ENCODE peak calls at places on chromosomes 1 and 21, in nine cellular contexts. H, L, T, F, S, J, Q, I and A are unnamed samples. For H3K27me3, the result is how much of the 10 kb centered on the place peaks cover.

GRCh38 chr1:197783510-197783948 is 8.2 kb upstream of the DENND1B start:
- DNase-seq in H (no peak), L (no peak), T (no peak), F (no peak), S (no peak), J (no peak), Q (no peak), I (no peak), A (no peak)

GRCh38 chr1:184752656-184753055 is 2.0 kb downstream of the EDEM3 start:
- DNase-seq in H (no peak), L (no peak), T (no peak), F (no peak), S (no peak), J (no peak), Q (no peak), I (no peak), A (no peak)

GRCh38 chr1:20739225-20739624 is 6.7 kb upstream of the SH2D5 start:
- DNase-seq in H (no peak), L (peak), T (no peak), F (no peak), S (no peak), J (no peak), Q (no peak), I (no peak), A (no peak)

GRCh38 chr1:115669002-115669673 is 27.4 kb downstream of the VANGL1 start:
- DNase-seq in H (no peak), L (peak), T (no peak), F (no peak), S (no peak), J (no peak), Q (no peak), I (no peak), A (no peak)

GRCh38 chr1:41739061-41739955 is 179.4 kb downstream of the HIVEP3 start:
- DNase-seq in H (peak), L (peak), T (peak), F (peak), S (peak), J (no peak), Q (peak), I (peak), A (peak)

GRCh38 chr1:116409751-116410182 is 36.7 kb downstream of the ATP1A1 start:
- DNase-seq in H (no peak), L (no peak), T (no peak), F (no peak), S (no peak), J (no peak), Q (no peak), I (no peak), A (no peak)

GRCh38 chr1:69858534-69858933 is 290.8 kb downstream of the LRRC7 start:
- DNase-seq in H (no peak), L (no peak), T (no peak), F (no peak), S (no peak), J (no peak), Q (no peak), I (peak), A (no peak)

GRCh38 chr21:35226960-35227741 is 178.0 kb upstream of the RUNX1 start:
- DNase-seq in H (no peak), L (no peak), T (no peak), F (no peak), S (no peak), J (no peak), Q (no peak), I (no peak), A (peak)

GRCh38 chr1:32273389-32274208 is 18.3 kb upstream of the HDAC1 start:
- DNase-seq in H (no peak), L (no peak), T (no peak), F (no peak), S (peak), J (no peak), Q (no peak), I (no peak), A (no peak)

GRCh38 chr1:55210990-55211389 is 4.2 kb downstream of the USP24 start:
- DNase-seq in H (no peak), L (no peak), T (no peak), F (no peak), S (no peak), J (no peak), Q (no peak), I (no peak), A (no peak)

GRCh38 chr1:67588186-67588865 is 96.7 kb upstream of the GADD45A start:
- DNase-seq in H (no peak), L (no peak), T (no peak), F (no peak), S (no peak), J (no peak), Q (no peak), I (no peak), A (no peak)

GRCh38 chr1:43836267-43836951 is 97.2 kb upstream of the ARTN start:
- DNase-seq in H (no peak), L (no peak), T (peak), F (peak), S (peak), J (no peak), Q (peak), I (peak), A (peak)

DNA sequence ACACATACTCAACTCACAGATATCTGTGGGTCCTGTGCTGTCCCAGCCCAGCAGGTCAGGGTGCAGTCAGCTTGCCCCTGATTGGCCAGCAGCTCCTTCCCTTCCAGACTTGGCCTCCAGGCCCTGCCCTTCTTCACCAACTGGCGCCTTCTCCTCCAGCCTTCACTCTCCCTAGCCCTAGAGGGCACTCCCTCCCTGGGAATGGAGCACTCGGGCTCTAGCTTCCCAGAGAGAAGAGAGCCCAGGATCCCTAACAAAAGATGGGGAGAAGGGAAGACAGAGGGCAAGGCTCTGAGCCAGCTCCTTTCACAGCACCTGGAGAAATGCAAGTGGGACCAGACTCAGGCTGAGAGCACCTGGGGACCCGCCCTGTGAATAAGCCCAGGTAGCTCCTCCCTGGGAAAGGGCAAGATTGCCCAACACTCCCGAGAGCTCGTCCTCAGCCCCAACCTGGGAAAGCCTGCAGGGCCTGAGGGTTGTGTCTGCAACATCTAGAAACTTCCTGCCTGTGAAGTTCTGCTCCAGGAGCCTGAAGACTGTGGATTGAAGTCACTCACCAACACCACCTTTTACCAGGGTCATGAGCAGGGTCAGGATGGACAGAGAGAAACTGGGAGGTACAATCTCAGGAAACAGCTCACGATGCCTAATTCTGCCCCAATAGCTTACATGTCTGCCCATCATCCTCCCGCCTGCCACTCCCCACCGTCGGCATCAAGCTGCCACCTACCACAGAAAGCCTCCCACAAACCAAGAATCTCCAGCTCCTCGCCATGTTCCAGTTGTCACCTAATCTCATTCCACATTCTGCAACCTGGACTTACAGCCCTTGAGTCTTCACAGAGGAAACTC is at the start of gene PGLYRP4:
- DNase-seq in H (no peak), L (no peak), T (no peak), F (no peak), S (no peak), J (no peak), Q (no peak), I (no peak), A (no peak)
- TF ChIP-seq CTCF in H (no peak), L (no peak), T (no peak), F (no peak), S (no peak), J (no peak), Q (no peak), I (no peak), A (no peak)

GRCh38 chr1:204705888-204706837 is 20.6 kb upstream of the LRRN2 start:
- DNase-seq in H (no peak), L (no peak), T (no peak), F (no peak), S (no peak), J (no peak), Q (no peak), I (no peak), A (no peak)
- H3K4me3 ChIP-seq in H (no peak), L (no peak), T (no peak), F (no peak), S (no peak), J (no peak), Q (no peak), I (no peak), A (no peak)

DNA sequence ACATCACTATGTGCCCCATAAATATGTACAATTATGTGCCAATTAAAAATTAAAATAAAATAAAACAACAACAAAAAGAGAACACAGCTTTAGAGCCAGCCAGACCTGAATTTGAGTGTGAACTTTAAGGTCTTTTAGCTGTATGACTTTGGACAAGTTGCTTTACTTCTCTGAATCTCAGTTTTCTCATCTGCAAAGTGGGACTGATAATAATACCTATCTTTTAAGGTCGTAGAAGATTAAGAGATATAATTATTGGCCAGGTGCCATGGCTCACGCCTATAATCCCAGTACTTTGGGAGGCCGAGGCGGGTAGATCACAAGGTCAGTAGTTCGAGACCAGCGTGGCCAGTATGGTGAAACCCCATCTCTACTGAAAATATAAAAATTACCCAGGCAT is 3.3 kb upstream of the VPS72 start:
- DNase-seq in H (no peak), L (no peak), T (no peak), F (no peak), S (no peak), J (no peak), Q (no peak), I (no peak), A (no peak)
- H3K27me3 ChIP-seq in H (under half), L (under half), T (under half), F (under half), S (under half), J (under half), Q (under half), I (under half), A (under half)

DNA sequence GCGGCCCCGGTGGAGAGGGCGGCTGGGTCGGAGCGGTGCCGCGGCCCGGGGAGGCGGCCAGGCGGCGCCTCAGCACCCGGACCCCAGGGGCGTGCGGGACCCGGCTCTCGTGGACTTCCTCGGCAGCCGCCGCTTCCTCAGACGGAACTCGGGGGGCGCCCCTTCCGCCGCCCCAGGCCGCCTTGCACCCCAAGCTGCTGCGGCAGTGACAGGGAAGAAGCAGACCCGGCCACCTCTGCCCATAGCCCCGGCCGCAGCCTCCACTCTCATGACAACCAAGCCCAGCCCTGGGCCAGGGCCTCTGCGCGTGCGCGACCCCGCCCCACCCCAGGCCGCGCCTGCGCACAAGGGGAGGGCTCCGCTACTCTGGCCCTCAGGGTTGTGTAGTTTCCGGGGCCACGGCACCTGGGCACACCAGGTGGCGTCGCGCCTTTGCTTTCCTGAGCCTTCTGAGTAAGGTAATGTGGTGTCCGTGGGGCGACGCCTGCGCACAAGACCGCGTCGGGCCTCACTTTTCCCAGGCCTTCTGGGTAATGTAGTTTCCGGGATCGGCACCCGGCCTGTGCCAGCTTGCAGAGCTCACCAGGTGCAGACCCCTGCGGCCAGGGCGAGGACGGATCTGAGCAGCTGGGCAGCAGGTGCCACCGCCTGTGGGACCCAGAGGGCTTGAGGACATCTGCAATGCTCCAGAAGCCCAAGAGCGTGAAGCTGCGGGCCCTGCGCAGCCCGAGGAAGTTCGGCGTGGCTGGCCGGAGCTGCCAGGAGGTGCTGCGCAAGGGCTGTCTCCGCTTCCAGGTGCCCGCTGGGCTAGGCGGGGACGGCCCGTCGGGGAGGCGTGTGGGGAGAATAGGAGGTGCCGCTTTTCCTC is at the start of the genes CEP104 and DFFB:
- DNase-seq in H (peak), L (peak), T (peak), F (peak), S (peak), J (peak), Q (peak), I (peak), A (peak)
- TF ChIP-seq CTCF in H (no peak), L (no peak), T (peak), F (peak), S (peak), J (peak), Q (no peak), I (no peak), A (peak)

DNA sequence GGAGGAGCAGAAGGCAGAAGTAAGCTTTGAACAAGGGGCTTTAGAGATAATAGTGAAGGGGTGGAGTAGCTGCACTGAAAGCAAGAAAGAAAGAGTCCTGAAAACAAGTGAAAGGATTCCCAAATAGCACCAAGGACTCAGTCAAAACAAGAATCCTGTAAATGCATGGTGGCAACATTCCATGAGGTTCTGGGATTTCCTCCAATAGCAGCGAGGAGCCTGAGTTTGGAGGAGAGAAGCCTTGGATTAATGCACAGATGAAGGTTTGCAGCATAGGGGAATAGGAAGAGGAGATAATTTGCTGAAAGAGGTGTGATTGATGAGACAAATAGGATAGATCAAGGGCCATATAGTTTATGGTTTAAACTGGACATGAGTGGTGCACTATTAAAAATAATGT is 10.8 kb downstream of the KRTAP22-2 start:
- DNase-seq in H (no peak), L (no peak), T (no peak), F (no peak), S (no peak), J (no peak), Q (no peak), I (no peak), A (no peak)
- H3K4me3 ChIP-seq in H (no peak), L (no peak), T (no peak), F (no peak), S (no peak), J (no peak), Q (no peak), I (no peak), A (no peak)

GRCh38 chr1:18021242-18021641 is 86.4 kb upstream of the IGSF21 start:
- DNase-seq in H (no peak), L (no peak), T (peak), F (no peak), S (no peak), J (no peak), Q (no peak), I (no peak), A (no peak)

GRCh38 chr1:18020021-18020817 is 87.4 kb upstream of the IGSF21 start:
- DNase-seq in H (no peak), L (no peak), T (peak), F (no peak), S (no peak), J (no peak), Q (no peak), I (no peak), A (no peak)

GRCh38 chr1:18012686-18013085 is 94.9 kb upstream of the IGSF21 start:
- DNase-seq in H (no peak), L (no peak), T (peak), F (no peak), S (no peak), J (no peak), Q (no peak), I (no peak), A (no peak)

GRCh38 chr1:18015719-18016118 is 91.9 kb upstream of the IGSF21 start:
- DNase-seq in H (no peak), L (no peak), T (peak), F (no peak), S (no peak), J (no peak), Q (no peak), I (no peak), A (no peak)

DNA sequence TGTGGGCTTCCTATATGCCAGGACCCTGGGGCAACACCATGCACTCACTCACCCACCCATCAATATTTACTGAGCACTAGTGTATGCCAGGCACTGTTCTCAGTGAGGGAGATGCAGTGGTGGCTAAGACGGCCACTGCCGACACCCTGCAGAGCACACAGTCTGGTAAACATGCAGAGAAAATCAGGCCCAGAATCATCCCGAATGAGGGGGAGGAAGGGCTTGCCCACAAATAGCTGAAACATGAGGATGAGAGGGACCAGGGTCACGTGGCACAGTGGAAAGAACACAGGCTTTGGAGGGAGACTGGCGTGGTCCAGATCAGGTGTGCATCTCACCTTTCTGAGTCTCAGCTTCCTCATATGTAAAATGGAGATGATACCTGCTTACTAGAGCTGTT is 89.2 kb upstream of the IGSF21 start:
- DNase-seq in H (no peak), L (no peak), T (peak), F (no peak), S (no peak), J (no peak), Q (no peak), I (no peak), A (no peak)
- H3K27me3 ChIP-seq in H (under half), L (under half), T (under half), F (under half), S (under half), J (under half), Q (under half), I (half or more), A (under half)

DNA sequence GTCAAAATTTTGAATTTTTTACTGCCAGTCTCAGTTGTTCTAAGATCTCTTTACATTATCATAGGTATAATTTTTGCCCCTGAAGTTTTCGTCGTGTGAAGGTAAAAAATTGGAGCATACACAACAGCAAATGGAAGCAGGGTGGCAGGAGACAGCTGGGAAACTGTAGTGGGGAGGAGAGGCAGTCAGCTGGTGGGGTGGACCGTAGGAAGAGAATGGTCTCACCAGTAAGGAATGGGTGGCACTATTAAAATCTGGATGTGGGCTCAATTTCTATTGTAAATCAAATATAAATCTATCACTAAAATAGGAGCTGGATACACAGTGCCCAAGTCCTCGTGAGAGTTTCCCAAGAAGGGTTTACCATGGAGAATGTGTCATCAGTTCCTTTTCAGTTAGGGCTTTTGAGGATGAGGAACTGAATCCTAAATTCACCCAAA is 10.3 kb upstream of the IRF2BP2 start:
- DNase-seq in H (no peak), L (no peak), T (no peak), F (no peak), S (no peak), J (no peak), Q (no peak), I (no peak), A (no peak)
- TF ChIP-seq CTCF in H (no peak), L (no peak), T (no peak), F (no peak), S (peak), J (peak), Q (no peak), I (no peak), A (no peak)

GRCh38 chr1:80143361-80143760 is 1136.8 kb upstream of the ADGRL4 start:
- DNase-seq in H (peak), L (no peak), T (no peak), F (no peak), S (no peak), J (no peak), Q (no peak), I (no peak), A (no peak)
- H3K4me3 ChIP-seq in H (no peak), L (no peak), T (no peak), F (no peak), S (no peak), J (no peak), Q (no peak), I (no peak), A (no peak)

GRCh38 chr1:58577676-58578073 is 623 bp upstream of the TACSTD2 start:
- DNase-seq in H (no peak), L (no peak), T (no peak), F (no peak), S (no peak), J (no peak), Q (no peak), I (no peak), A (peak)
- H3K27me3 ChIP-seq in H (under half), L (under half), T (under half), F (under half), S (under half), J (under half), Q (under half), I (half or more), A (under half)